ENCODE peak calls at places on chromosomes 2 and 18, in six cellular contexts. One of them, this sample, is unnamed.

GRCh38 chr18:75337348-75337747 is 90.2 kb downstream of the SMIM21 start:
- DNase-seq in HEK293T: no peak
- DNase-seq in left kidney: no peak
- DNase-seq in CD4-positive, alpha-beta T cell: no peak
- DNase-seq in ACHN: no peak
- DNase-seq in kidney: no peak
- DNase-seq in this sample: no peak

GRCh38 chr2:229815858-229816257 is 101.5 kb upstream of the DNER start:
- DNase-seq in HEK293T: no peak
- DNase-seq in left kidney: no peak
- DNase-seq in CD4-positive, alpha-beta T cell: no peak
- DNase-seq in ACHN: peak; percentile 48
- DNase-seq in kidney: no peak
- DNase-seq in this sample: peak; percentile 3

GRCh38 chr2:166373951-166374350 is 1.8 kb downstream of the SCN9A start:
- DNase-seq in HEK293T: peak; percentile 42
- DNase-seq in left kidney: peak; percentile 79
- DNase-seq in CD4-positive, alpha-beta T cell: no peak
- DNase-seq in ACHN: peak; percentile 90
- DNase-seq in kidney: no peak
- DNase-seq in this sample: no peak

GRCh38 chr2:88739985-88740600 is 48.6 kb downstream of the RPIA start:
- DNase-seq in HEK293T: peak; percentile 77
- DNase-seq in left kidney: peak; percentile 82
- DNase-seq in CD4-positive, alpha-beta T cell: peak; percentile 70
- DNase-seq in ACHN: peak; percentile 70
- DNase-seq in kidney: no peak
- DNase-seq in this sample: peak; percentile 46

GRCh38 chr2:10041711-10042110 is 1.6 kb upstream of the KLF11 start:
- DNase-seq in HEK293T: no peak
- DNase-seq in left kidney: no peak
- DNase-seq in CD4-positive, alpha-beta T cell: no peak
- DNase-seq in ACHN: no peak
- DNase-seq in kidney: peak; percentile 78
- DNase-seq in this sample: no peak

GRCh38 chr2:86199834-86200177 is 549 bp downstream of the MRPL35 start:
- DNase-seq in HEK293T: no peak
- DNase-seq in left kidney: no peak
- DNase-seq in CD4-positive, alpha-beta T cell: no peak
- DNase-seq in ACHN: peak; percentile 11
- DNase-seq in kidney: no peak
- DNase-seq in this sample: no peak

GRCh38 chr18:22286576-22286975 is 117.2 kb downstream of the GATA6 start:
- DNase-seq in HEK293T: no peak
- DNase-seq in left kidney: no peak
- DNase-seq in CD4-positive, alpha-beta T cell: no peak
- DNase-seq in ACHN: no peak
- DNase-seq in kidney: no peak
- DNase-seq in this sample: no peak

GRCh38 chr2:209476367-209477191 is 52.7 kb downstream of the MAP2 start:
- DNase-seq in HEK293T: peak; percentile 37
- DNase-seq in left kidney: peak; percentile 93
- DNase-seq in CD4-positive, alpha-beta T cell: no peak
- DNase-seq in ACHN: no peak
- DNase-seq in kidney: no peak
- DNase-seq in this sample: no peak

GRCh38 chr2:216298719-216299118 is 73.6 kb downstream of the MARCHF4 start:
- DNase-seq in HEK293T: no peak
- DNase-seq in left kidney: no peak
- DNase-seq in CD4-positive, alpha-beta T cell: no peak
- DNase-seq in ACHN: peak; percentile 50
- DNase-seq in kidney: no peak
- DNase-seq in this sample: no peak

GRCh38 chr2:74822771-74823283 is 11.1 kb upstream of the HK2 start:
- DNase-seq in HEK293T: no peak
- DNase-seq in left kidney: no peak
- DNase-seq in CD4-positive, alpha-beta T cell: no peak
- DNase-seq in ACHN: no peak
- DNase-seq in kidney: no peak
- DNase-seq in this sample: no peak

GRCh38 chr2:33069894-33070651 is 123.3 kb downstream of the LTBP1 start:
- DNase-seq in HEK293T: no peak
- DNase-seq in left kidney: no peak
- DNase-seq in CD4-positive, alpha-beta T cell: no peak
- DNase-seq in ACHN: peak; percentile 94
- DNase-seq in kidney: peak; percentile 59
- DNase-seq in this sample: peak; percentile 91

GRCh38 chr2:150889141-150889540 is 372.5 kb downstream of the RBM43 start:
- DNase-seq in HEK293T: no peak
- DNase-seq in left kidney: no peak
- DNase-seq in CD4-positive, alpha-beta T cell: no peak
- DNase-seq in ACHN: no peak
- DNase-seq in kidney: no peak
- DNase-seq in this sample: no peak

GRCh38 chr2:220043993-220044335 is 416.5 kb downstream of the SLC4A3 start:
- DNase-seq in HEK293T: no peak
- DNase-seq in left kidney: no peak
- DNase-seq in CD4-positive, alpha-beta T cell: no peak
- DNase-seq in ACHN: no peak
- DNase-seq in kidney: no peak
- DNase-seq in this sample: no peak

GRCh38 chr2:233912799-233913423 is 4.3 kb upstream of the TRPM8 start:
- DNase-seq in HEK293T: peak; percentile 33
- DNase-seq in left kidney: peak; percentile 92
- DNase-seq in CD4-positive, alpha-beta T cell: no peak
- DNase-seq in ACHN: peak; percentile 67
- DNase-seq in kidney: no peak
- DNase-seq in this sample: no peak

GRCh38 chr2:3595985-3596384 is 1.1 kb downstream of the COLEC11 start:
- DNase-seq in HEK293T: no peak
- DNase-seq in left kidney: no peak
- DNase-seq in CD4-positive, alpha-beta T cell: no peak
- DNase-seq in ACHN: no peak
- DNase-seq in kidney: no peak
- DNase-seq in this sample: no peak

This sample was measured in HCT116.